ENCODE peak calls at places on chromosomes 4 and X, in seven cellular contexts. Y, O, B, G, E, N and D are unnamed samples.

GRCh38 chr4:6901669-6902317 is 7.8 kb upstream of the TBC1D14 start:
- DNase-seq in E (no peak), N (no peak), Y (no peak), G (no peak), B (no peak), O (no peak), D (no peak)

GRCh38 chr4:53068755-53069154 is 206.6 kb downstream of the RASL11B start:
- DNase-seq in N (no peak), Y (peak), E (peak), G (no peak), B (no peak), O (peak), D (no peak)

GRCh38 chr4:15684498-15684897 is 2.9 kb downstream of the FAM200B start:
- DNase-seq in O (no peak), N (no peak), Y (no peak), B (no peak), G (no peak), E (no peak), D (no peak)

GRCh38 chr4:38889143-38889542 is 21.5 kb downstream of the FAM114A1 start:
- DNase-seq in O (peak), Y (peak), E (peak), B (no peak), G (peak), N (no peak), D (peak)

GRCh38 chr4:135434936-135435335 is 1233.3 kb upstream of the PABPC4L start:
- DNase-seq in N (no peak), G (no peak), O (peak), B (no peak), E (no peak), Y (no peak), D (no peak)

GRCh38 chrX:130874751-130875150 is 28.3 kb downstream of the ENOX2 start:
- DNase-seq in B (no peak), N (no peak), O (no peak), Y (peak), E (peak), G (peak), D (peak)

GRCh38 chr4:26525136-26525535 is 34.9 kb upstream of the CCKAR start:
- DNase-seq in N (no peak), B (peak), G (peak), E (peak), O (peak), Y (peak), D (peak)

GRCh38 chr4:151674804-151675290 is 86.0 kb downstream of the GATB start:
- DNase-seq in N (no peak), O (peak), E (peak), B (no peak), Y (no peak), G (peak), D (no peak)

GRCh38 chr4:70515342-70516245 is 2.8 kb upstream of the AMTN start:
- DNase-seq in O (no peak), Y (no peak), G (no peak), E (no peak), N (no peak), B (no peak), D (no peak)

GRCh38 chrX:71626576-71626975 is 8.3 kb upstream of the CXCR3 start:
- DNase-seq in N (no peak), E (no peak), Y (no peak), O (no peak), G (no peak), B (no peak), D (no peak)

GRCh38 chr4:158895797-158896442 is 127.1 kb downstream of the FNIP2 start:
- DNase-seq in O (peak), G (peak), Y (peak), N (no peak), B (no peak), E (peak), D (no peak)

GRCh38 chrX:46929439-46930018 is 17.3 kb downstream of the JADE3 start:
- DNase-seq in Y (peak), O (peak), N (no peak), E (peak), B (no peak), G (peak), D (peak)

GRCh38 chr4:21380861-21381260 is 567.7 kb downstream of the KCNIP4 start:
- DNase-seq in G (no peak), Y (no peak), O (no peak), N (no peak), E (no peak), B (no peak), D (no peak)

GRCh38 chr4:135670548-135670947 is 1469.0 kb upstream of the PABPC4L start:
- DNase-seq in O (no peak), G (no peak), B (no peak), N (no peak), Y (no peak), E (no peak), D (no peak)

GRCh38 chr4:16914208-16914607 is 15.8 kb upstream of the LDB2 start:
- DNase-seq in O (peak), N (no peak), E (peak), B (no peak), G (peak), Y (peak), D (peak)

GRCh38 chrX:24498181-24498580 is 33.1 kb downstream of the PDK3 start:
- DNase-seq in E (peak), N (peak), G (peak), O (peak), B (no peak), Y (no peak), D (peak)

GRCh38 chrX:56798866-56799864 is 70.1 kb downstream of the NBDY start:
- DNase-seq in Y (no peak), E (no peak), G (no peak), O (no peak), N (no peak), B (no peak), D (no peak)

GRCh38 chr4:121011780-121012340 is 60.5 kb downstream of the NDNF start:
- DNase-seq in O (no peak), B (no peak), N (no peak), G (no peak), E (no peak), Y (no peak), D (no peak)

GRCh38 chrX:94854251-94854650 is 1180.2 kb downstream of the FAM133A start:
- DNase-seq in N (no peak), B (no peak), O (no peak), E (no peak), Y (no peak), G (no peak), D (no peak)

GRCh38 chr4:17535906-17536305 is 20.9 kb downstream of the CLRN2 start:
- DNase-seq in B (no peak), G (no peak), N (no peak), O (peak), Y (no peak), E (peak), D (no peak)

GRCh38 chr4:158112612-158113011 is 60.2 kb downstream of the GASK1B start:
- DNase-seq in O (peak), B (no peak), G (peak), E (no peak), N (no peak), Y (no peak), D (peak)

GRCh38 chr4:7027913-7028312 is 15.3 kb upstream of the TADA2B start:
- DNase-seq in N (no peak), G (no peak), B (no peak), Y (no peak), E (no peak), O (no peak), D (no peak)

GRCh38 chrX:130100180-130100579 is 10.1 kb downstream of the ELF4 start:
- DNase-seq in O (peak), E (peak), Y (no peak), B (no peak), N (no peak), G (peak), D (peak)

DNA sequence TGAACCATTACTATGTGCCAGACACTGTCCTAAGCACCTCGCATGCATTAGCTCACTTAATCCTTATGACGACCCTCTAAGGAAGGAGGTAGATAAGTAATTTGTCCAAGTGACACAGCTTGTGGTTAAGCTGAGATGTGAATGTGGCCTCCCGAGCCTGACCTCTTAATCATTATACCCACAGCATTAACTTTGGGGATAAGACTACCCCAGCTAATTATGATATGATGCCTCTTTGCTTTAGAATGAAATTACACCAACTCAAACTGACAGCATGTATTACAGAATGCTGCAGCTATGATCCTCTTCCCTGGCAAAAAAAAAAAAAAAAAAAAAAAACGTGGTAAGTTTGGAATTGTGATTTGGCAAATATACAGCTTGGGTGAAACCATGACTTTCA is 53.5 kb downstream of the APBB2 start:
- DNase-seq in O (no peak), G (peak), N (no peak), Y (peak), B (peak), E (peak), D (peak)
- H3K4me3 ChIP-seq in O (no peak), G (no peak), N (no peak), Y (no peak), B (no peak), E (no peak), D (no peak)

DNA sequence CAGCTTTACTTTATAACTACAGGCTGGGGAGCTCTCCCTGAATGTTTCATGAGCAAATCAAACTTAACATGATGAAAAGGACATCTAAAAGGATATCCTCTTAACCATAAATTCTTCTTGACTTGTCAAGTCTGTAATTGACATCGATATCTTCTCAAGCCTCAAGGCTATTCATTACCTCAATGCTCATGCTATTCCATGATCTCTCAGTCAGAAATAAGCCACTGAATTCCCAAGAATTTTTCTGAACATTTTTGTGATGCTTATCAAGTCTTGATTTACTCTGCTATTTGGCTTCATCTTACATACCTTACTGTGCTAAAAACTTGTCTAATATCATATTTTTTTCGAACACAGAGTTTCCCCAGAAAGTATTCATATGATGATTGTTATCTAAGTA is 433.4 kb downstream of the PDGFC start:
- DNase-seq in B (no peak), N (no peak), O (no peak), Y (no peak), E (no peak), G (no peak), D (no peak)
- TF ChIP-seq CTCF in B (no peak), N (no peak), O (no peak), Y (no peak), E (no peak), G (no peak), D (no peak)

GRCh38 chr4:1042352-1043025 is 31.1 kb downstream of the FGFRL1 start:
- DNase-seq in B (no peak), Y (no peak), E (no peak), N (no peak), O (no peak), G (no peak), D (no peak)

GRCh38 chr4:1040344-1041146 is 29.1 kb downstream of the FGFRL1 start:
- DNase-seq in B (no peak), E (no peak), Y (no peak), O (no peak), N (no peak), G (no peak), D (no peak)

GRCh38 chr4:1041147-1041935 is 29.9 kb downstream of the FGFRL1 start:
- DNase-seq in B (no peak), G (peak), E (peak), N (no peak), O (peak), Y (peak), D (no peak)

GRCh38 chr4:1043162-1043561 is 31.7 kb downstream of the FGFRL1 start:
- DNase-seq in B (no peak), Y (no peak), G (no peak), N (no peak), O (no peak), E (no peak), D (no peak)

GRCh38 chr4:1041936-1042330 is 30.5 kb downstream of the FGFRL1 start:
- DNase-seq in E (no peak), G (no peak), B (no peak), O (no peak), N (no peak), Y (no peak), D (no peak)
- H3K4me3 ChIP-seq in E (peak), G (no peak), B (no peak), O (peak), N (no peak), Y (no peak), D (no peak)

DNA sequence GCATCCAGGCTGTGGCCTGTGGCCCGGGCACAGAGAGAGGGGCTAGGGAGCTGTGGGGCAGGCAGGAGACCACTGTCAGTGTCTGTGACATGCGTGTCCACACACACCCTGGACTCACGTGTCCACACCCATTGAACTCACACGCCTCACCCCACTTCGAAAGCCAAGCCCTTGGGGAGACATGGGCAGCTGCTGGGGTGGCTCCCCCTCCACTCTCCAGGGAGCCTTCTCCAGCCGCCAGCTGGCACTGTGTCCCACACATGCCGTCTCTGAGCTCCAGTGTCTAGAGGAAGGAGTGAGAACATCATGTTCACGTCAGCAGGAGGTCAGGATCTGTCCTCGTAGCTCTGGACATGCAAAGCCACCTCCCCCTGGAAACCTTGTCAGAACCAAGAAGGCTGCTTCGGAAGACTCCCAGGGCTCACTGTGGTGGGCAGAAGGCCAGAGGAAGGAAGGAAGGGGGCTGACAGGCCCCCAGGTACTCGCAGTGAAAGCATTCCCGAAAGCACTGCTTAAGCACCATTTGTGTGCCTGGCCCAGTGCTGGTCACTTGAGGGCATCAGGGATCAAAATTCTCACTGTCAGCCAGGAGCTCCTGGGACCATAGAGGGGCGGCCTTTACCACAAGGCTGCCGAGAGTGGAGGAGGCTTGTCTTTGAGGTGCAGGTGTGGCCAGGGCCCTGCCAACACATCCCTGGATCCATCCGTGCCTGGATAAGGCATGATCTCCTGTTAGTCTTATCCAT is 61.4 kb downstream of the HTRA3 start:
- DNase-seq in N (no peak), E (no peak), O (peak), G (peak), B (no peak), Y (no peak), D (peak)
- TF ChIP-seq CTCF in N (no peak), E (no peak), O (no peak), G (no peak), B (no peak), Y (no peak), D (no peak)

GRCh38 chr4:4388418-4388817 is 1.5 kb downstream of the NSG1 start:
- DNase-seq in Y (no peak), O (no peak), G (no peak), N (no peak), E (no peak), B (no peak), D (no peak)

GRCh38 chr4:4388836-4389575 is 2.1 kb downstream of the NSG1 start:
- DNase-seq in N (no peak), E (no peak), Y (no peak), G (no peak), B (no peak), O (no peak), D (no peak)

GRCh38 chr4:4386736-4387392 is at the start of gene NSG1:
- DNase-seq in E (peak), G (no peak), Y (peak), B (no peak), O (peak), N (peak), D (peak)

GRCh38 chr4:4386296-4386735 is 586 bp upstream of the NSG1 start:
- DNase-seq in E (no peak), Y (no peak), N (peak), B (no peak), O (peak), G (no peak), D (no peak)

DNA sequence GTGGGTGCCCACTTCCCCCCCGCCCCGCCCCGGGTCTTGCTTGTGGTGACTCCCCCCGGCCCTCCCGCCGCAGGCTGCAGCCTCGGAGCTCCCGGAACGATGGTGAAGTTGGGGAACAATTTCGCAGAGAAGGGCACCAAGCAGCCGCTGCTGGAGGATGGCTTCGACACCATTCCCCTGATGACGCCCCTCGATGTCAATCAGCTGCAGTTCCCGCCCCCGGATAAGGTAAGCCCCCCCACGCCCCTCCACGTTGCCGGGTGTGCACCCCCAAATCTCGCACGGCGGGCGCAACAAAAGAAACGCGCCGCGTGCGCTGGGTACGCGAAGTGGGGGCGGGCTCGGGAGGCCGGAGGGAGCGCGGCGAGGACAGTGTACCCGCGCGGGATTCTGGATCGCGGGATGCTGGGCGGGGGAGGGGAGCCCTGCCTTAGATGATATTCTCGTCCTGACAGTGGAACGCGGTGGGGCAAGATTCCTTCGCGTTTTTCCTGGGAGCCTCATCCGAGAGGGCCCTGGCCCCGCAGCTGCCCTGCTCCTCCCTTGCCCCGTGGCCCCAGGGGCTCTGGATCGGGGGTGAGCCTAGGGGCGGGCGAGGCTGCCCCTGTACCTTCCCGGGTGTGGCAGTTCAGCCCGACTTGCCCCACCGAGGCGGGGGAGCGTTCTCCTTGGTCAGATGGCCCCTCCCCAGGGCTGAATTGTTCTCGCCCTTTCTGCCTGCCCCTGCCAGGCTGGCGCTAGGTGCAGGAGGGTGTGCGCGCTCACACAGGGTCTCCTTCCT is 819 bp downstream of the NSG1 start:
- DNase-seq in Y (no peak), E (no peak), G (no peak), B (no peak), N (no peak), O (no peak), D (no peak)
- H3K4me3 ChIP-seq in Y (peak), E (no peak), G (no peak), B (peak), N (no peak), O (peak), D (peak)

DNA sequence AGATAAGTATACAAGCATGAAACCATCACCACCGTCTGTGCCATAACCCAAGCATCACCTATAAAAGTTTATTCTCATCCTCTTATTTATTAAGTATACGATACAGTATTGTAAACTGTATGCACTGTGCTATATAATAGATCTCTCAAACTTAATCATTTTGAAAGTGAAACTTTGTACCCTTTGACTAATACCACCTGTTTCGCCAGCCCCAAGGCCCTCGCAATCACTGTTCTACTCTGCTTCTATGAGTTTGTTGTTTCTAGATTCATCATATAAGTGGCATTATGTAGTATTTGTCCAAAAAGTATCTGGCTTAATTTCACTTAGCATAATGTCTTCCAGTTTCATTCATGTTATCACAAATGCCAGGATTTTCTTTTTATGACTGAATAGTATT is 72.1 kb upstream of the DOCK11 start:
- DNase-seq in B (no peak), G (no peak), E (no peak), N (no peak), O (no peak), Y (no peak), D (no peak)
- TF ChIP-seq CTCF in B (no peak), G (no peak), E (no peak), N (no peak), O (no peak), Y (no peak), D (no peak)

GRCh38 chr4:11824557-11824956 is 395.9 kb upstream of the HS3ST1 start:
- DNase-seq in N (no peak), B (no peak), O (peak), G (no peak), E (no peak), Y (no peak), D (no peak)

GRCh38 chr4:11817088-11817487 is 388.4 kb upstream of the HS3ST1 start:
- DNase-seq in B (no peak), O (no peak), Y (no peak), G (no peak), E (no peak), N (no peak), D (no peak)

GRCh38 chr4:11821774-11822430 is 393.2 kb upstream of the HS3ST1 start:
- DNase-seq in G (no peak), B (no peak), Y (no peak), E (no peak), N (no peak), O (no peak), D (no peak)
- H3K4me3 ChIP-seq in G (no peak), B (no peak), Y (no peak), E (no peak), N (no peak), O (no peak), D (no peak)